ENCODE peak calls at places on chromosomes 11 and 22, in four cellular contexts. One of them, this sample, is unnamed.

GRCh38 chr22:50674606-50675552 is 2.3 kb downstream of the SHANK3 start:
- DNase-seq in GM20000: peak
- DNase-seq in epithelial cell of esophagus: peak
- DNase-seq in CD8-positive, alpha-beta T cell: peak
- DNase-seq in this sample: peak

GRCh38 chr22:27853404-27853803 is 51.8 kb upstream of the MN1 start:
- DNase-seq in CD8-positive, alpha-beta T cell: no peak
- DNase-seq in epithelial cell of esophagus: no peak
- DNase-seq in GM20000: no peak
- DNase-seq in this sample: no peak

GRCh38 chr22:22952531-22953295 is 65.1 kb downstream of the IGLL5 start:
- DNase-seq in CD8-positive, alpha-beta T cell: no peak
- DNase-seq in epithelial cell of esophagus: no peak
- DNase-seq in GM20000: no peak
- DNase-seq in this sample: no peak

GRCh38 chr11:113147249-113147648 is 167.1 kb upstream of the TTC12 start:
- DNase-seq in GM20000: no peak
- DNase-seq in CD8-positive, alpha-beta T cell: no peak
- DNase-seq in epithelial cell of esophagus: no peak
- DNase-seq in this sample: no peak

GRCh38 chr11:87266751-87267150 is 229.0 kb downstream of the TMEM135 start:
- DNase-seq in CD8-positive, alpha-beta T cell: no peak
- DNase-seq in GM20000: no peak
- DNase-seq in epithelial cell of esophagus: peak
- DNase-seq in this sample: no peak

GRCh38 chr11:1548221-1549070 is 23.6 kb downstream of the DUSP8 start:
- DNase-seq in GM20000: no peak
- DNase-seq in CD8-positive, alpha-beta T cell: no peak
- DNase-seq in epithelial cell of esophagus: peak
- DNase-seq in this sample: no peak

GRCh38 chr22:23565288-23565941 is 14.7 kb downstream of the IGLL1 start:
- DNase-seq in CD8-positive, alpha-beta T cell: no peak
- DNase-seq in epithelial cell of esophagus: no peak
- DNase-seq in GM20000: peak
- DNase-seq in this sample: no peak

GRCh38 chr11:803770-804598 is 1.0 kb downstream of the PIDD1 start:
- DNase-seq in epithelial cell of esophagus: peak
- DNase-seq in GM20000: no peak
- DNase-seq in CD8-positive, alpha-beta T cell: no peak
- DNase-seq in this sample: peak

GRCh38 chr11:36746886-36747710 is 149.1 kb upstream of the RAG2 start:
- DNase-seq in GM20000: peak
- DNase-seq in CD8-positive, alpha-beta T cell: peak
- DNase-seq in epithelial cell of esophagus: peak
- DNase-seq in this sample: peak

GRCh38 chr11:97363331-97363730 is 973.5 kb downstream of the JRKL start:
- DNase-seq in GM20000: no peak
- DNase-seq in epithelial cell of esophagus: no peak
- DNase-seq in CD8-positive, alpha-beta T cell: no peak
- DNase-seq in this sample: no peak
- TF ChIP-seq CTCF in GM20000: no peak
- TF ChIP-seq CTCF in epithelial cell of esophagus: no peak
- TF ChIP-seq CTCF in CD8-positive, alpha-beta T cell: no peak
- TF ChIP-seq CTCF in this sample: no peak

DNA sequence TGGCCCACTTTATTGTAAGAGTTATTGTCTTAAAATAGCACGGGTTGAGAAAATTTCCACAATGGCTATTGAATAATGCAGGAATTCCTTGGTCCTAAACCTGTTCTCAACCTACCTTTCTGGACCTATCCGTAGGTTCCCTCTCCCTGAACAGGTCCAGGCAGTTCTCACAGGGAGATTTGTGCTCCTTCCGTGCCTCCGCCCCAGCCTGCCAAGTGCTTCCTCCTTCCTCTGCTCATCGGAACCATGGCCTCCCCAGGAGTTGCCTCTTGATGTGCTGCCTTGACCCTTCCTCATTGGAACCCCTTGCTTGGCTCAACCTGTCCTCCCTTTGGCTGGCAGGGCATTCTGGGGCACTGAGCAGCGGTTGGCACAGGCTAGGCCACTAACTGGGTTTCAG is 147.4 kb downstream of the DSCAML1 start:
- DNase-seq in epithelial cell of esophagus: peak
- DNase-seq in GM20000: no peak
- DNase-seq in CD8-positive, alpha-beta T cell: no peak
- DNase-seq in this sample: no peak
- TF ChIP-seq CTCF in epithelial cell of esophagus: no peak
- TF ChIP-seq CTCF in GM20000: no peak
- TF ChIP-seq CTCF in CD8-positive, alpha-beta T cell: no peak
- TF ChIP-seq CTCF in this sample: no peak

DNA sequence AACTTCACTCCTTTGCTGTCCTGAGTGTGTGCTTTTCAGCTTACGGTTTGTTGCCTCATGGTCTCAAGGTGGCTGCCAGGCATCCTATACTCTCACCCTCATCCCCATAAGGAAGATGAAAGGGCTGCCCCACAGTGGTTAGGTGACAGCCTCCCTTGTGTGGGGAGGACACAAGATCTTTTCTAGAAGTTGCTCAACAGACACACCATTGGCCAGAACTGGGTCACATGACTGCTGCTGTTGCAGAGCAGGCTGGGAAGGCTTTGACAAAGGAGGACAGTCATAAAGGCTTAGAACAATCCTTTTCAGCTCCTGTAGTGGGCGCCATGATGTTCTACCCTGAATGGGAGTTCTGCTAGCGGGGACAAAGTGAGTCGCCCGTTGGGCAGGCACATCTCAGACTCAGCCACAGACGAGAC is 69.7 kb upstream of the RASD2 start:
- DNase-seq in GM20000: no peak
- DNase-seq in epithelial cell of esophagus: no peak
- DNase-seq in CD8-positive, alpha-beta T cell: no peak
- DNase-seq in this sample: no peak
- TF ChIP-seq CTCF in GM20000: no peak
- TF ChIP-seq CTCF in epithelial cell of esophagus: no peak
- TF ChIP-seq CTCF in CD8-positive, alpha-beta T cell: no peak
- TF ChIP-seq CTCF in this sample: no peak

GRCh38 chr22:29260601-29261315 is 7.0 kb downstream of the RHBDD3 start:
- DNase-seq in GM20000: no peak
- DNase-seq in epithelial cell of esophagus: no peak
- DNase-seq in CD8-positive, alpha-beta T cell: no peak
- DNase-seq in this sample: no peak

GRCh38 chr22:29260031-29260560 is 7.7 kb downstream of the RHBDD3 start:
- DNase-seq in CD8-positive, alpha-beta T cell: no peak
- DNase-seq in epithelial cell of esophagus: no peak
- DNase-seq in GM20000: no peak
- DNase-seq in this sample: no peak

GRCh38 chr22:29258407-29259252 is 9.2 kb downstream of the RHBDD3 start:
- DNase-seq in GM20000: no peak
- DNase-seq in CD8-positive, alpha-beta T cell: no peak
- DNase-seq in epithelial cell of esophagus: no peak
- DNase-seq in this sample: no peak

GRCh38 chr22:29257751-29258181 is 10.0 kb downstream of the RHBDD3 start:
- DNase-seq in CD8-positive, alpha-beta T cell: no peak
- DNase-seq in epithelial cell of esophagus: no peak
- DNase-seq in GM20000: no peak
- DNase-seq in this sample: no peak

GRCh38 chr22:29259253-29259899 is 8.4 kb downstream of the RHBDD3 start:
- DNase-seq in epithelial cell of esophagus: no peak
- DNase-seq in GM20000: no peak
- DNase-seq in CD8-positive, alpha-beta T cell: no peak
- DNase-seq in this sample: no peak
- TF ChIP-seq CTCF in epithelial cell of esophagus: peak
- TF ChIP-seq CTCF in GM20000: no peak
- TF ChIP-seq CTCF in CD8-positive, alpha-beta T cell: no peak
- TF ChIP-seq CTCF in this sample: no peak

GRCh38 chr11:115912484-115912945 is 408.3 kb upstream of the CADM1 start:
- DNase-seq in GM20000: peak
- DNase-seq in CD8-positive, alpha-beta T cell: no peak
- DNase-seq in epithelial cell of esophagus: no peak
- DNase-seq in this sample: no peak
- TF ChIP-seq CTCF in GM20000: no peak
- TF ChIP-seq CTCF in CD8-positive, alpha-beta T cell: no peak
- TF ChIP-seq CTCF in epithelial cell of esophagus: no peak
- TF ChIP-seq CTCF in this sample: no peak

GRCh38 chr11:103202048-103202651 is 92.9 kb downstream of the DYNC2H1 start:
- DNase-seq in CD8-positive, alpha-beta T cell: no peak
- DNase-seq in epithelial cell of esophagus: peak
- DNase-seq in GM20000: no peak
- DNase-seq in this sample: no peak
- TF ChIP-seq CTCF in CD8-positive, alpha-beta T cell: no peak
- TF ChIP-seq CTCF in epithelial cell of esophagus: peak
- TF ChIP-seq CTCF in GM20000: peak
- TF ChIP-seq CTCF in this sample: peak